ENCODE peak calls at places on chromosomes 7 and 10, in eight cellular contexts. T is endothelial cell, W is sigmoid colon, A is GM13977, L is WTC11, Z is glutamatergic neuron, U is IMR-90, F is kidney. O is an unnamed sample.

GRCh38 chr7:137626469-137627067 is 220.2 kb downstream of the DGKI start:
- DNase-seq in T (peak), W (no peak), A (peak), L (peak), Z (peak), U (peak), F (no peak), O (peak)

GRCh38 chr10:1519391-1519790 is 217.9 kb downstream of the ADARB2 start:
- DNase-seq in T (no peak), W (no peak), A (no peak), L (no peak), Z (no peak), U (no peak), F (no peak), O (no peak)

GRCh38 chr10:9294132-9294663 is 1239.7 kb downstream of the GATA3 start:
- DNase-seq in T (no peak), W (no peak), A (no peak), L (no peak), Z (no peak), U (no peak), F (no peak), O (no peak)

GRCh38 chr7:16661924-16662323 is 15.9 kb downstream of the BZW2 start:
- DNase-seq in T (no peak), W (no peak), A (no peak), L (no peak), Z (no peak), U (no peak), F (no peak), O (no peak)

GRCh38 chr7:126790763-126791162 is 462.0 kb downstream of the GRM8 start:
- DNase-seq in T (no peak), W (no peak), A (no peak), L (no peak), Z (no peak), U (no peak), F (no peak), O (no peak)

GRCh38 chr10:43863270-43863669 is 214.6 kb upstream of the ZNF32 start:
- DNase-seq in T (no peak), W (no peak), A (no peak), L (no peak), Z (no peak), U (no peak), F (no peak), O (no peak)

GRCh38 chr10:5594271-5595036 is 69.7 kb downstream of the CALML3 start:
- DNase-seq in T (no peak), W (no peak), A (no peak), L (no peak), Z (no peak), U (peak), F (peak), O (no peak)

GRCh38 chr7:116455009-116455408 is 44.5 kb upstream of the CAV2 start:
- DNase-seq in T (no peak), W (no peak), A (no peak), L (no peak), Z (no peak), U (peak), F (no peak), O (no peak)

GRCh38 chr7:95716357-95717122 is 55.8 kb upstream of the DYNC1I1 start:
- DNase-seq in T (no peak), W (no peak), A (no peak), L (no peak), Z (no peak), U (no peak), F (no peak), O (no peak)

GRCh38 chr7:31850066-31850465 is 163.1 kb downstream of the PPP1R17 start:
- DNase-seq in T (no peak), W (no peak), A (no peak), L (no peak), Z (no peak), U (peak), F (no peak), O (no peak)

GRCh38 chr7:57328457-57328856 is 121.5 kb upstream of the ZNF716 start:
- DNase-seq in T (no peak), W (no peak), A (no peak), L (no peak), Z (no peak), U (no peak), F (peak), O (no peak)

GRCh38 chr7:66307591-66308215 is 102.6 kb downstream of the TPST1 start:
- DNase-seq in T (no peak), W (no peak), A (no peak), L (no peak), Z (no peak), U (peak), F (no peak), O (no peak)

GRCh38 chr10:112775892-112776679 is 174.0 kb upstream of the TCF7L2 start:
- DNase-seq in T (no peak), W (no peak), A (no peak), L (no peak), Z (peak), U (no peak), F (no peak), O (no peak)

GRCh38 chr10:121952226-121952625 is 22.8 kb downstream of the NSMCE4A start:
- DNase-seq in T (no peak), W (no peak), A (no peak), L (no peak), Z (no peak), U (peak), F (no peak), O (no peak)

GRCh38 chr7:17507717-17508116 is 209.3 kb downstream of the AHR start:
- DNase-seq in T (no peak), W (no peak), A (no peak), L (no peak), Z (no peak), U (no peak), F (no peak), O (no peak)

GRCh38 chr7:142908290-142908689 is 22.7 kb upstream of the TRPV6 start:
- DNase-seq in T (no peak), W (no peak), A (no peak), L (no peak), Z (no peak), U (no peak), F (no peak), O (no peak)

GRCh38 chr7:519974-520458 is 370 bp upstream of the PDGFA start:
- DNase-seq in T (peak), W (peak), A (peak), L (peak), Z (peak), U (peak), F (peak), O (peak)

GRCh38 chr10:59362991-59363390 is 642 bp upstream of the FAM13C start:
- DNase-seq in T (peak), W (peak), A (no peak), L (peak), Z (peak), U (peak), F (peak), O (peak)

GRCh38 chr7:134729895-134730294 is 49.5 kb upstream of the CALD1 start:
- DNase-seq in T (no peak), W (peak), A (no peak), L (no peak), Z (no peak), U (peak), F (no peak), O (no peak)

GRCh38 chr7:99365318-99366141 is 9.0 kb upstream of the ARPC1B start:
- DNase-seq in T (peak), W (no peak), A (peak), L (peak), Z (peak), U (no peak), F (peak), O (peak)

GRCh38 chr10:73785721-73786511 is 510 bp downstream of the ZSWIM8 start:
- DNase-seq in T (peak), W (no peak), A (peak), L (peak), Z (peak), U (peak), F (peak), O (peak)

GRCh38 chr7:43562383-43562782 is 20.5 kb upstream of the STK17A start:
- DNase-seq in T (no peak), W (no peak), A (no peak), L (no peak), Z (no peak), U (no peak), F (no peak), O (no peak)

GRCh38 chr10:1488970-1489548 is 248.3 kb downstream of the ADARB2 start:
- DNase-seq in T (no peak), W (no peak), A (no peak), L (no peak), Z (no peak), U (no peak), F (no peak), O (peak)

GRCh38 chr7:148813890-148814289 is 70.2 kb downstream of the EZH2 start:
- DNase-seq in T (no peak), W (no peak), A (no peak), L (no peak), Z (no peak), U (no peak), F (no peak), O (no peak)

GRCh38 chr7:1024331-1024761 is 20.0 kb upstream of the GPR146 start:
- DNase-seq in T (no peak), W (no peak), A (peak), L (no peak), Z (no peak), U (no peak), F (peak), O (no peak)

GRCh38 chr10:23013581-23014335 is 81.6 kb upstream of the MSRB2 start:
- DNase-seq in T (no peak), W (no peak), A (no peak), L (no peak), Z (no peak), U (no peak), F (no peak), O (no peak)

GRCh38 chr10:16891375-16892313 is 74.4 kb upstream of the RSU1 start:
- DNase-seq in T (peak), W (peak), A (no peak), L (peak), Z (peak), U (peak), F (peak), O (peak)

GRCh38 chr10:87782721-87783120 is 35.3 kb downstream of the ATAD1 start:
- DNase-seq in T (no peak), W (no peak), A (no peak), L (no peak), Z (no peak), U (no peak), F (no peak), O (no peak)

GRCh38 chr10:67926956-67927355 is 42.5 kb downstream of the SIRT1 start:
- DNase-seq in T (no peak), W (no peak), A (no peak), L (no peak), Z (no peak), U (peak), F (no peak), O (no peak)

GRCh38 chr10:97081621-97082235 is 104.0 kb downstream of the SLIT1 start:
- DNase-seq in T (peak), W (no peak), A (peak), L (peak), Z (peak), U (peak), F (no peak), O (peak)

GRCh38 chr10:44316187-44316921 is 68.5 kb downstream of the CXCL12 start:
- DNase-seq in T (no peak), W (no peak), A (no peak), L (peak), Z (no peak), U (no peak), F (no peak), O (peak)

DNA sequence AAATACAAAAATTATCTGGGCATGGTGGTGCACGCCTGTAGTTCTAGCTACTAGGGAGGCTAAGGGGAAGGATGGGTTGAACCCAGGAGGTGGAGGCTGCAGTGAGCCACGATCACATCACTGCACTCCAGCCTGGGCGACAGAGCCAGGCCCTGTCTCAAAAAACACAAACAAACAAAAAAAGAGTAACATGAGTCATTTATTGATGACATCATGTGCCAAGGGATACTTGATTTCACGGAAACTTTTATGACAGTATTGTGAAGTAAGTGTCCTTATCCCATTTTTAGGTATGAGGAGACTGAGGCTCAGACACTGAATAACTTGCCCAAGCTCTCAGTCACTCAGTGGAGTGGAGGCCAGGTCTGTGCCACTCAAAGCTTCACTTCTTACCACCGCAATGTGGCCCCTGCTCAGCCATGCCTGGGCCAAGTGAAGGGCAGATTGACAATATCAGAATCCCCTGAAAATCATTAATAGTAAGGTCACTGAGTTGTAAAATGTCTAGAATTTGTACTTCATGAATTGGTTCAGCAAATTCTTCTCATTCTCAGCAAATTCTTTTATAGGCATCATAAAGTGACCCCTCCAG is 36.5 kb downstream of the EMX2 start:
- DNase-seq in T (no peak), W (peak), A (no peak), L (no peak), Z (no peak), U (no peak), F (no peak), O (no peak)
- TF ChIP-seq CTCF in T (no peak), W (no peak), A (no peak), L (no peak), Z (no peak), U (no peak), F (no peak), O (no peak)

GRCh38 chr7:53628775-53629174 is 593.3 kb downstream of the POM121L12 start:
- DNase-seq in T (no peak), W (no peak), A (no peak), L (no peak), Z (no peak), U (no peak), F (no peak), O (no peak)
- TF ChIP-seq CTCF in T (no peak), W (no peak), A (no peak), L (no peak), Z (no peak), U (no peak), F (no peak), O (no peak)

GRCh38 chr10:47449102-47449978 is 34.6 kb downstream of the ANXA8 start:
- DNase-seq in T (no peak), W (no peak), A (no peak), L (no peak), Z (no peak), U (no peak), F (no peak), O (peak)

GRCh38 chr10:47450442-47450841 is 33.5 kb downstream of the ANXA8 start:
- DNase-seq in T (no peak), W (no peak), A (no peak), L (no peak), Z (no peak), U (no peak), F (no peak), O (no peak)

GRCh38 chr10:47451998-47452494 is 31.9 kb downstream of the ANXA8 start:
- DNase-seq in T (no peak), W (no peak), A (no peak), L (no peak), Z (no peak), U (no peak), F (no peak), O (no peak)

GRCh38 chr10:47451275-47451997 is 32.5 kb downstream of the ANXA8 start:
- DNase-seq in T (no peak), W (no peak), A (no peak), L (no peak), Z (no peak), U (no peak), F (peak), O (no peak)

DNA sequence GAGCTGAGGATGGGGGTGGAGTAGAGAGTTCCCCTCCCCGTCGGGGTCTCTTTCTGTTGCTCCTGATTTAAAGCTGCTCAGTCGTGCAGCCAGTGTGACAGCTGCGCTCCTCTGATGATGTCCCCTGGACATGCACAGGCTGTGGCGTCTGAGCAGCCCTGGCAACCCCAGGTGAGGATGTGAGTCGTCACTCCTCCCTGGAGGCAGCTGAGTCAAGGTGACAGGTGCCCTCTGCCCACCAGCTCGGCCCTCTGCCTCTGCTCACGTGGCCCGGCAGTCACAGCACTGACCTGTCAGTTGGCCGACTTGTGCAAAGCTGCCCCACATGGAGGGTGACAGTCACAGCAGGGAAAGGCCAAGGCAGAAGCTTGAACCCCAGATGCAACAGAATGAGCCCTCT is 33.9 kb downstream of the ANXA8 start:
- DNase-seq in T (no peak), W (no peak), A (no peak), L (no peak), Z (no peak), U (no peak), F (no peak), O (no peak)
- TF ChIP-seq CTCF in T (no peak), W (no peak), A (no peak), L (no peak), Z (no peak), U (no peak), F (no peak), O (no peak)

DNA sequence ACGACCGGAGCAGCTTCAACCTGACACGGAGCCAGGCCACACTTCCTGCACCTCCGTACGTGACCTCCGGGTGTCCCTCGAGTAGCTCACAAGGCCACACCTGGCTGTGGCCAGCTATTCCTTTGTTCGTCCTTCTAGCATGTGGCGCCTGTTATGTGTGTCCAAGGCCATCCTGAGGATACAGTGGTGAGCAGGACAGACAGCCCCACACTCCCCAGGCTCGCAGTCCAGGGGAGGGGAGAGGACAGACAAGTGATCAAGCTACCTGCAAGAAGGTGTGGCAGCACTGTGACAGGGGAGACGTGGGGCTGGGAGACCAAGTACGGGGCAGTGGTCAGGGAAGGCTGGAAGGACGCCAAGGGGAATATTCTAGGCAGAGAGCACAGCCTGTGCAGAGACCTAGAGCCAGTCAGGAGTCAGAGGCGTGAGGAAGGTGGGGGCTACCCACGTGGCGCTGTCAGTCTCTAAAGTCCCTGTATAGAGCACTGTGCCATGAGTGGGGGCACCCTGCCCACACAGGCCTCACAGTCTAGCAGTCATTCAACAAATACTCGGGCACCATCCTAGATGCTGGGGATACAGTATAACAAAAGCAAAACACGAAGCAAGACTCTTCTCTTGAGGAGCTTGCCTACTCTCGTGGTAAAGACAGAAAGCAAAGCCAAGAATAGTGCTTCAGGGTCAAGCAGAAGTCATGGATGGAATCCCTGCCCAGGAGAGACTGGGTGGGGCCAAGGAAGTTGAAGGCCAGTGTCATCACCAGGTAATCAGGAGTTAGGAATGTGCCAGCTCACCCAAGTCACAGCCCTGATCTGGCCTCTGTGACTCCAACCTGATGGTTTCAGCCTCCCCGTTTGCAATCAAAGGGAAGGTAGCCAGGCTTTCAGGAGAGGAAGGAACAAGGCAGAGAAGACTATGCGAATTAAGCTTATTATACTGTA is 58.6 kb downstream of the PROSER2 start:
- DNase-seq in T (no peak), W (no peak), A (no peak), L (peak), Z (no peak), U (peak), F (peak), O (no peak)
- TF ChIP-seq CTCF in T (no peak), W (no peak), A (no peak), L (peak), Z (peak), U (no peak), F (no peak), O (no peak)

GRCh38 chr7:100589341-100589935 is 3.3 kb downstream of the FBXO24 start:
- DNase-seq in T (no peak), W (peak), A (no peak), L (peak), Z (no peak), U (no peak), F (peak), O (no peak)

GRCh38 chr7:100586266-100587025 is at the start of gene FBXO24:
- DNase-seq in T (peak), W (peak), A (peak), L (peak), Z (peak), U (peak), F (peak), O (peak)

GRCh38 chr7:100585511-100586265 is at the start of gene LRCH4:
- DNase-seq in T (peak), W (no peak), A (peak), L (peak), Z (peak), U (no peak), F (no peak), O (peak)

GRCh38 chr7:100590077-100590737 is 4.1 kb downstream of the FBXO24 start:
- DNase-seq in T (no peak), W (peak), A (no peak), L (no peak), Z (no peak), U (no peak), F (peak), O (no peak)

DNA sequence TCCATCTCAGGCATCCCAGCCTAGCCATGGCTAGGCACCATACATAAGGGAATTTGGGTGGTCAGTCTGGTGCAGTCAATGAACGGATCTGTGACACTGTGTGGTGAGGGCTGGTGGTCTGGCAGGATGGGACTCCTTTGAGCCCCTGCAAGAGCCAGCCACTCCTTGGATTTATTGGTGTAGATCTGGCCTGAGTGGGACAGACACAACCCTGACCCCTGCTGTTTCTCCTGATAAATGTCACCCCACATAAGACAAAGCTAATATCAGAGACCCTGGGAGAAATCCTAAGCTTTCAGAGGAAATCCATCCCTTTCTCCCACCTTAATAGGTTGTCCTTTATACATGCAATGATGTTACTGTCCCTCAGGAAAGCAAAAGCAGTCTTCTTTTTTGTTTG is 2.3 kb downstream of the FBXO24 start:
- DNase-seq in T (no peak), W (no peak), A (no peak), L (no peak), Z (no peak), U (peak), F (no peak), O (no peak)
- TF ChIP-seq CTCF in T (peak), W (no peak), A (peak), L (no peak), Z (no peak), U (peak), F (peak), O (peak)

O was measured in activated CD8-positive, alpha-beta T cell treated with anti-CD3 and anti-CD28 coated beads for 36 hours.